ENCODE peak calls at places on chromosomes 12 and 14, in six cellular contexts. S, I, Y, Z, P and B are unnamed samples.

GRCh38 chr12:116892741-116893140 is 11.5 kb upstream of the HRK start:
- DNase-seq in Z (no peak), Y (no peak), I (no peak), S (no peak), P (no peak), B (no peak)

GRCh38 chr12:92288533-92288932 is 142.9 kb upstream of the BTG1 start:
- DNase-seq in Y (no peak), Z (no peak), P (no peak), I (no peak), S (no peak), B (no peak)

GRCh38 chr12:554001-554285 is 94.2 kb downstream of the B4GALNT3 start:
- DNase-seq in P (no peak), Z (no peak), S (no peak), I (no peak), Y (no peak), B (no peak)

GRCh38 chr14:71550367-71550766 is 381.9 kb upstream of the RGS6 start:
- DNase-seq in P (no peak), Z (no peak), Y (no peak), I (no peak), S (peak), B (no peak)

GRCh38 chr12:7555752-7556151 is 52.2 kb upstream of the CD163 start:
- DNase-seq in Y (no peak), I (no peak), P (no peak), Z (peak), S (no peak), B (no peak)

GRCh38 chr14:59428581-59429012 is 36.6 kb downstream of the GPR135 start:
- DNase-seq in S (no peak), Y (no peak), Z (peak), I (no peak), P (no peak), B (no peak)

GRCh38 chr12:82625523-82625922 is 61.2 kb upstream of the TMTC2 start:
- DNase-seq in Z (no peak), S (no peak), Y (no peak), I (no peak), P (no peak), B (no peak)

GRCh38 chr14:102691763-102692162 is 85.5 kb upstream of the TRAF3 start:
- DNase-seq in S (no peak), Y (no peak), P (no peak), I (no peak), Z (no peak), B (no peak)

GRCh38 chr14:105537580-105538474 is 11.4 kb downstream of the TMEM121 start:
- DNase-seq in Y (peak), Z (no peak), I (peak), S (peak), P (no peak), B (peak)

GRCh38 chr12:112847708-112848337 is 56.3 kb downstream of the RPH3A start:
- DNase-seq in P (no peak), S (no peak), I (no peak), Y (no peak), Z (no peak), B (no peak)

GRCh38 chr14:48974994-48975393 is 611.2 kb downstream of the RPS29 start:
- DNase-seq in Y (no peak), Z (no peak), P (no peak), I (no peak), S (no peak), B (no peak)

GRCh38 chr14:37584211-37585100 is 10.6 kb downstream of the FOXA1 start:
- DNase-seq in P (no peak), Z (no peak), S (no peak), I (no peak), Y (peak), B (no peak)

GRCh38 chr12:131682511-131682895 is 28.4 kb upstream of the SFSWAP start:
- DNase-seq in Y (no peak), S (no peak), Z (no peak), I (no peak), P (no peak), B (no peak)

GRCh38 chr14:37122288-37122687 is 50.1 kb downstream of the SLC25A21 start:
- DNase-seq in S (no peak), Z (peak), I (no peak), Y (no peak), P (no peak), B (no peak)

GRCh38 chr14:65849558-65849957 is 437.0 kb downstream of the FUT8 start:
- DNase-seq in S (no peak), I (no peak), P (no peak), Y (no peak), Z (no peak), B (no peak)

GRCh38 chr12:57632898-57633825 is at the start of gene B4GALNT1:
- DNase-seq in Z (no peak), Y (peak), I (peak), P (no peak), S (peak), B (peak)

GRCh38 chr12:65567820-65568219 is 256.5 kb upstream of the HMGA2 start:
- DNase-seq in P (no peak), Y (no peak), Z (no peak), I (no peak), S (no peak), B (no peak)

GRCh38 chr12:13588574-13588973 is 392.0 kb downstream of the EMP1 start:
- DNase-seq in Z (no peak), Y (no peak), S (no peak), I (no peak), P (no peak), B (no peak)

GRCh38 chr12:9404469-9405260 is 196.5 kb upstream of the PZP start:
- DNase-seq in P (no peak), Y (no peak), Z (no peak), S (peak), I (no peak), B (no peak)

GRCh38 chr14:54025661-54026060 is 69.0 kb upstream of the BMP4 start:
- DNase-seq in I (peak), S (no peak), P (no peak), Y (peak), Z (no peak), B (peak)

GRCh38 chr12:25876383-25877045 is 82.0 kb upstream of the RASSF8 start:
- DNase-seq in P (no peak), Z (no peak), Y (no peak), I (no peak), S (no peak), B (no peak)